ENCODE peak calls at places on chromosomes 2 and 18, in four cellular contexts. Q, E, S and T are unnamed samples.

GRCh38 chr2:112787294-112787693 is 3.0 kb upstream of the IL1A start:
- DNase-seq in Q (no peak), E (no peak), S (no peak), T (no peak)

GRCh38 chr2:240919161-240919781 is 13.1 kb downstream of the CROCC2 start:
- DNase-seq in Q (no peak), E (no peak), S (no peak), T (no peak)

GRCh38 chr2:195364015-195364965 is 292.7 kb upstream of the SLC39A10 start:
- DNase-seq in Q (no peak), E (no peak), S (no peak), T (no peak)

GRCh38 chr2:94982156-94982555 is 43.4 kb upstream of the MAL start:
- DNase-seq in Q (no peak), E (no peak), S (no peak), T (no peak)

GRCh38 chr2:134668821-134669220 is 50.0 kb downstream of the TMEM163 start:
- DNase-seq in Q (no peak), E (no peak), S (no peak), T (no peak)

GRCh38 chr2:200451506-200451905 is 58.4 kb downstream of the KCTD18 start:
- DNase-seq in Q (no peak), E (no peak), S (no peak), T (no peak)

GRCh38 chr2:241904791-241905710 is 35.5 kb downstream of the RTP5 start:
- DNase-seq in Q (no peak), E (no peak), S (no peak), T (no peak)

GRCh38 chr2:127155901-127156300 is 48.9 kb upstream of the BIN1 start:
- DNase-seq in Q (no peak), E (no peak), S (no peak), T (no peak)

GRCh38 chr18:70464343-70465114 is 175.7 kb downstream of the SOCS6 start:
- DNase-seq in Q (peak; percentile 35), E (peak; percentile 38), S (no peak), T (peak; percentile 13)

GRCh38 chr2:17594533-17595391 is 54.3 kb downstream of the VSNL1 start:
- DNase-seq in Q (no peak), E (no peak), S (no peak), T (no peak)

GRCh38 chr2:232860593-232861241 is 9.3 kb upstream of the SNORC start:
- DNase-seq in Q (no peak), E (no peak), S (no peak), T (no peak)

GRCh38 chr2:9422321-9423099 is 818 bp downstream of the ITGB1BP1 start:
- DNase-seq in Q (peak; percentile 58), E (peak; percentile 38), S (no peak), T (peak; percentile 39)

GRCh38 chr2:152446213-152446612 is 111.2 kb downstream of the FMNL2 start:
- DNase-seq in Q (no peak), E (no peak), S (no peak), T (no peak)

GRCh38 chr2:147910990-147911473 is 66.2 kb downstream of the ACVR2A start:
- DNase-seq in Q (peak; percentile 14), E (no peak), S (peak; percentile 21), T (no peak)

GRCh38 chr2:73561422-73561821 is 80.8 kb downstream of the NAT8 start:
- DNase-seq in Q (no peak), E (no peak), S (no peak), T (no peak)

GRCh38 chr18:23487738-23488625 is 15.3 kb upstream of the RMC1 start:
- DNase-seq in Q (peak; percentile 36), E (no peak), S (peak; percentile 62), T (no peak)

GRCh38 chr2:170530284-170530745 is 184.8 kb upstream of the SP5 start:
- DNase-seq in Q (no peak), E (no peak), S (no peak), T (no peak)

GRCh38 chr2:61465045-61465444 is 5.8 kb downstream of the USP34 start:
- DNase-seq in Q (no peak), E (no peak), S (no peak), T (no peak)

GRCh38 chr2:160293401-160293911 is 93.4 kb upstream of the ITGB6 start:
- DNase-seq in Q (no peak), E (no peak), S (no peak), T (no peak)

GRCh38 chr2:30965085-30965484 is 157.8 kb upstream of the CAPN13 start:
- DNase-seq in Q (no peak), E (no peak), S (no peak), T (no peak)

GRCh38 chr2:62383843-62384242 is 122.2 kb downstream of the TMEM17 start:
- DNase-seq in Q (no peak), E (no peak), S (no peak), T (no peak)

GRCh38 chr18:77131652-77132368 is 773 bp downstream of the MBP start:
- DNase-seq in Q (no peak), E (no peak), S (no peak), T (peak; percentile 53)

GRCh38 chr2:100903534-100904258 is 83.8 kb downstream of the NPAS2 start:
- DNase-seq in Q (no peak), E (no peak), S (no peak), T (no peak)

GRCh38 chr2:153100139-153100538 is 378.4 kb downstream of the RPRM start:
- DNase-seq in Q (no peak), E (no peak), S (no peak), T (no peak)

GRCh38 chr18:50469380-50469781 is 90.5 kb upstream of the MAPK4 start:
- DNase-seq in Q (no peak), E (no peak), S (no peak), T (no peak)

GRCh38 chr2:121489284-121489683 is 41.4 kb upstream of the RNU4ATAC start:
- DNase-seq in Q (no peak), E (no peak), S (peak; percentile 12), T (no peak)

GRCh38 chr2:180240774-180241173 is 233.7 kb upstream of the CWC22 start:
- DNase-seq in Q (no peak), E (no peak), S (no peak), T (no peak)

GRCh38 chr2:95057535-95058453 is 32.3 kb downstream of the MAL start:
- DNase-seq in Q (no peak), E (no peak), S (no peak), T (no peak)

GRCh38 chr2:43766006-43766405 is 7.8 kb upstream of the DYNC2LI1 start:
- DNase-seq in Q (no peak), E (no peak), S (no peak), T (no peak)

GRCh38 chr2:126766897-126767296 is 110.9 kb downstream of the GYPC start:
- DNase-seq in Q (no peak), E (no peak), S (no peak), T (no peak)

GRCh38 chr18:33849731-33850130 is 271.7 kb downstream of the ASXL3 start:
- DNase-seq in Q (no peak), E (no peak), S (no peak), T (no peak)

GRCh38 chr2:71801969-71802368 is 345.7 kb downstream of the CYP26B1 start:
- DNase-seq in Q (peak; percentile 52), E (no peak), S (no peak), T (no peak)

GRCh38 chr18:67305466-67305865 is 211.1 kb downstream of the DSEL start:
- DNase-seq in Q (no peak), E (no peak), S (no peak), T (no peak)

GRCh38 chr2:141027221-141027620 is 1103.6 kb downstream of the LRP1B start:
- DNase-seq in Q (no peak), E (no peak), S (no peak), T (no peak)

GRCh38 chr18:58887613-58887963 is 22.9 kb downstream of the ZNF532 start:
- DNase-seq in Q (no peak), E (peak; percentile 81), S (peak; percentile 51), T (no peak)

GRCh38 chr2:239716536-239717318 is 308.4 kb downstream of the NDUFA10 start:
- DNase-seq in Q (no peak), E (no peak), S (no peak), T (no peak)

GRCh38 chr2:48249631-48250473 is 280.1 kb upstream of the STON1 start:
- DNase-seq in Q (no peak), E (peak; percentile 90), S (no peak), T (no peak)

GRCh38 chr18:41974661-41975286 is 19.7 kb downstream of the PIK3C3 start:
- DNase-seq in Q (no peak), E (no peak), S (no peak), T (no peak)

DNA sequence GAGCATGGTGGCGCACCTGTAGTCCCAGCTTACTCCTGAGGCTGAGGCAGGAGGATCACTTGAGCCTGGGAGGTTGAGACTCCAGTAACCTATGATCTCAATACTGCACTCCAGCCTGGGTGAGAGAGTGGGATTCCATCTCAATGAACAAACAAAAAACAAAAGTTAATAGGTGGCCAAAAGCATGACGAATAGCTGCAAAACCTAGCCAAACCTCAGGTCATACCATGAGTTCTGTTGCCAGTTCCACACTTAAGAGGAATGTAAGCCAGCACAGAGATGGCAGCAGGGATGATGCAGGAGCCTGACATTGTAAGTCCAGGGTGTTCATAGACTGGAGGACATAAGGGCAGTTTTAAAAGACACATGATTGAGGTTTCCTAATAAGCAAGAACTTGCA is 55.3 kb upstream of the RMDN2 start:
- DNase-seq in Q (no peak), E (no peak), S (no peak), T (no peak)
- TF ChIP-seq SPI1 in Q (no peak), E (no peak), S (no peak), T (no peak)

DNA sequence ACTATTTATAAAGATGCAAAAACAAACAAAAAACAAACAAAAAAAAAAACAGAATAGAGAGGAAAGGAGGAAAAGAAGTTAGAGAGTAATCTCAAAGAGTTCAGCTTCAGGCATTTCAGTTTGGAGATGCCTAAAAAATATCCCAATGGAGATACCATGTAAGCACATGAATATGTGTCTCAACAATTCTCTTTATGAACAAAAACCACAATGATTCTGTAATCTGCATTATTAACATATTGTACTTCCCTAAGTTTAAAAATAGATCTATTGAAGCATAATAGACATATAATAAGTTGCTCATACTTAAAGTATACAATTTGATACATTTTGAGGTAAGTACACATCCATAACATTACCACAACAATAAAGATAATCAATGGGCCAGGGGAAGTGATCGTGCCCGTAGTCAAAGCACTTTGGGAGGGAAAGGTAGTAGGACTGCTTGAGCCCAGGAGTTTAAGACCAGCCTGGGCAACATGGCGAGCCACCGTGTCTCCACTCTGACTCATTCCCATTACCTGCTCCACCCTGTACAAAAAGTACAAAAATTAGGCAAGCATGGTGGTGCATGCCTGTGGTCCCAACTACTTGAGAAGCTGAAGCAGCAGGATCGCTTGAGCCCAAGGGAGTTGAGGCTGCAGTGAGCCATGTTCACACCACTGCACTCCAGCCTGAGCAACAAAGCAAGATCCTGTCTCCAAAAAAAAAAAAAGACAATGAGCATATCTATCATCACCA is 158.9 kb downstream of the ATAD2B start:
- DNase-seq in Q (no peak), E (no peak), S (no peak), T (no peak)
- TF ChIP-seq SPI1 in Q (no peak), E (no peak), S (no peak), T (no peak)

GRCh38 chr2:146697307-146697706 is 1147.5 kb upstream of the ACVR2A start:
- DNase-seq in Q (no peak), E (no peak), S (no peak), T (no peak)

DNA sequence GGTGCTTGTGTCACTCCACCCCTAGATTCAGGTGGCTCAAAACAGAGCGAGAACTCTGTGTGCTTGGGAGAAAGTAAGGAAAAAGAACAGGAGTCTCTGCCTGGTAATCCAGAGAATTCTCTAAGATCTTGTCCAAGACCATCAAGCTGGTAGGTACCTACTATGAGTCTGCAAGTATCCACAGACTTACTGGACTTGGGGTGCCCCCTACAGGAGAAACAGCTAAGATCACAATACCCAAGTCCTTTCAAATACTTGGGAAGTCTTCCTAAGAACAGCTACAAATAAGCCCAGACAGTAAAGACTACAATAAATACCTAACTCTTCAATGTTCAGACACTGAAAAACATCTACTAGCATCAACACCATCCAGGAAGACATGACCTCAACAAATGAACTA is 1143.6 kb upstream of the ACVR2A start:
- DNase-seq in Q (no peak), E (no peak), S (no peak), T (no peak)
- TF ChIP-seq SPI1 in Q (no peak), E (no peak), S (no peak), T (no peak)

GRCh38 chr18:8870528-8870927 is 165.2 kb downstream of the MTCL1 start:
- DNase-seq in Q (no peak), E (no peak), S (no peak), T (no peak)
- TF ChIP-seq SPI1 in Q (no peak), E (no peak), S (no peak), T (no peak)